ENCODE peak calls at places on chromosomes 5 and 9, in five cellular contexts. T is uterus, Q is IMR-90, Z is cardiac muscle cell, I is HepG2. R is an unnamed sample.

GRCh38 chr9:130008577-130008976 is 34.4 kb downstream of the FNBP1 start:
- DNase-seq in Z (no peak), I (peak; percentile 82), T (no peak), Q (no peak), R (no peak)

GRCh38 chr5:179237770-179238627 is 107.3 kb downstream of the ADAMTS2 start:
- DNase-seq in I (no peak), Z (no peak), T (peak; percentile 7), Q (no peak), R (no peak)

GRCh38 chr5:113053614-113054013 is 77.0 kb downstream of the DCP2 start:
- DNase-seq in T (peak; percentile 85), I (no peak), Z (no peak), Q (peak; percentile 72), R (no peak)

GRCh38 chr9:12784461-12785250 is 9.8 kb downstream of the LURAP1L start:
- DNase-seq in Q (peak; percentile 98), Z (no peak), T (no peak), I (peak; percentile 96), R (peak; percentile 83)

GRCh38 chr9:135294826-135295225 is 184.8 kb upstream of the PPP1R26 start:
- DNase-seq in I (no peak), Z (no peak), Q (no peak), T (no peak), R (no peak)

GRCh38 chr5:119426059-119426458 is 26.2 kb upstream of the HSD17B4 start:
- DNase-seq in T (no peak), Z (no peak), Q (no peak), I (no peak), R (no peak)

GRCh38 chr5:119420173-119420572 is 32.1 kb upstream of the HSD17B4 start:
- DNase-seq in T (no peak), Z (no peak), I (no peak), Q (no peak), R (no peak)

GRCh38 chr5:38384396-38384795 is 126.0 kb downstream of the EGFLAM start:
- DNase-seq in Z (no peak), T (no peak), Q (no peak), I (no peak), R (no peak)

GRCh38 chr9:4297795-4298254 is 2.0 kb downstream of the GLIS3 start:
- DNase-seq in Z (peak; percentile 85), I (peak; percentile 39), T (peak; percentile 76), Q (peak; percentile 65), R (peak; percentile 60)

GRCh38 chr9:112002847-112003457 is 106.3 kb downstream of the UGCG start:
- DNase-seq in I (no peak), Z (no peak), Q (peak; percentile 91), T (no peak), R (no peak)

DNA sequence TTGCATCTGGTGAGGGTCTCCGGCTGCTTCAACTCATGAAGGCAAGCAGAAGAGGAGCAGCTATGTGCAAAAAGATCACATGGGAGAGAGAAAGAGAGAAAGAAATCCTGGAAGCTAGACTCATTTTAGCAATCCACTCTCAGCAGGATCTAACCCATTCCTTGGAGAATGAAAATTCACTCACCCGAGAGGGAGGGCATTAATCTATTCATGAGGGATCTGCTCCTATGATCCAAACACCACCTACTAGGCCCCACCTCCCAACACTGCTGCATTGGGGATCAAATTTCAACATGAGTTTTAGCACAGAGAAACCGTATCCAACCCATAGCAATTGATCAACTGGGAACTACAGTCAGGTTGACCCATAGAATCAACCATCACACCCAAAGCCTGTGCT is 98.1 kb upstream of the SV2C start:
- DNase-seq in T (no peak), Q (no peak), I (no peak), Z (no peak), R (no peak)
- H3K27ac ChIP-seq in T (no peak overlapping the region), Q (no peak overlapping the region), I (no peak overlapping the region), Z (no peak overlapping the region), R (no peak overlapping the region)

GRCh38 chr5:90889325-90889600 is 330.7 kb downstream of the ADGRV1 start:
- DNase-seq in Q (no peak), T (no peak), Z (no peak), I (no peak), R (no peak)
- H3K4me1 ChIP-seq in Q (no peaks in the 10 kb centered on the region), T (no peaks in the 10 kb centered on the region), Z (peaks cover 9% of the 10 kb centered on the region), I (peaks cover 30% of the 10 kb centered on the region), R (peaks cover 17% of the 10 kb centered on the region)

GRCh38 chr5:168430303-168430702 is 56.0 kb upstream of the RARS1 start:
- DNase-seq in T (no peak), Q (no peak), Z (no peak), I (no peak), R (peak; percentile 26)
- H3K27ac ChIP-seq in T (no peak overlapping the region), Q (no peak overlapping the region), Z (no peak overlapping the region), I (no peak overlapping the region), R (no peak overlapping the region)

DNA sequence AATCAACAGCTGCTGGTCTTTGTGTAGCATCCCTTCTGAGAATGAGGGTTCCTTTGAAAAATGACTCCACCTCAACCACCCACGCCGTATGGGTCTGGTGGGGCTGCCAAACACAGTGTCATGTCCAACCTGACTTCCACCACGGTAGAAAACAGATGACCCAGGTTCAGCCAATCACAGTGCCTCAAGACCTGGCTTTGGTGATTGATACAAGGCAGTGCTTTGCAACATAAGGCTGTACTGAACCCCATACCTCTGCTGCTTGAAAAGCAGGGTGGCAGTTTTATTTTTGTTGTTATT is 11.5 kb upstream of the TGFBR1 start:
- DNase-seq in I (no peak), T (no peak), Q (no peak), Z (no peak), R (no peak)
- H3K4me1 ChIP-seq in I (no peaks in the 10 kb centered on the region), T (no peaks in the 10 kb centered on the region), Q (no peaks in the 10 kb centered on the region), Z (no peaks in the 10 kb centered on the region), R (no peaks in the 10 kb centered on the region)

DNA sequence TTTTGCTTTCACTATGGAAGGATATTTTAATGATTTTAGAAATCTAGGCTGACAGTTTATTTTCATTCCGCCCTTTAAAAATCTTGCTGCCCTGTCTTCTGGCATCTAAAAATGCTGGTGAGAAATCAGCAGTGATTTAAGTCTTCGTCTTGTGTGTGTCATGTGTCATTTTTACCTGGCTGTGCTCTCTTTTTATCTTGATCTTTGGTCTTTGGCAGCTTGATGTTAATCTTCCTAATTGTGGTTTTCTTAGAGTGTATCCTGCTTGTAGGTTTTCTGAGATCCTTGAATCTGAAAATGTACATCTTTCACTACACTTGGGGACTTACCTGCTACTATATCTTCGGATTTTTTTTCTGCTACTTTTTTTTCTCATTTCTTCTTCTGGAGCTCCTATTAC is 11.9 kb upstream of the LPCAT1 start:
- DNase-seq in Z (no peak), I (no peak), Q (no peak), T (no peak), R (no peak)
- H3K27ac ChIP-seq in Z (no peak overlapping the region), I (no peak overlapping the region), Q (no peak overlapping the region), T (no peak overlapping the region), R (no peak overlapping the region)